ENCODE peak calls at places on chromosomes 7 and 10, in nine cellular contexts. R, M, Y, X, K, O, D, T and C are unnamed samples.

GRCh38 chr7:32115831-32116230 is 45.6 kb upstream of the PDE1C start:
- DNase-seq in R (no peak), M (no peak), Y (no peak), X (no peak), K (no peak), O (no peak), D (no peak), T (no peak), C (no peak)

GRCh38 chr7:2518101-2518500 is 1.5 kb upstream of the LFNG start:
- DNase-seq in R (no peak), M (no peak), Y (no peak), X (no peak), K (no peak), O (no peak), D (no peak), T (no peak), C (no peak)

GRCh38 chr7:22433710-22434460 is 66.1 kb downstream of the STEAP1B start:
- DNase-seq in R (no peak), M (peak), Y (no peak), X (peak), K (no peak), O (no peak), D (peak), T (peak), C (no peak)

GRCh38 chr10:100645609-100646008 is 99.8 kb upstream of the PAX2 start:
- DNase-seq in R (no peak), M (no peak), Y (no peak), X (no peak), K (no peak), O (no peak), D (no peak), T (no peak), C (no peak)

GRCh38 chr10:29804025-29804852 is 169.5 kb upstream of the SVIL start:
- DNase-seq in R (peak), M (peak), Y (peak), X (peak), K (peak), O (peak), D (no peak), T (peak), C (no peak)

GRCh38 chr7:149003018-149003417 is 25.3 kb downstream of the PDIA4 start:
- DNase-seq in R (no peak), M (no peak), Y (no peak), X (no peak), K (no peak), O (no peak), D (peak), T (no peak), C (no peak)

GRCh38 chr7:24956021-24956420 is 24.0 kb downstream of the OSBPL3 start:
- DNase-seq in R (no peak), M (no peak), Y (no peak), X (no peak), K (no peak), O (no peak), D (no peak), T (no peak), C (no peak)

GRCh38 chr7:25215694-25216335 is 12.5 kb downstream of the NPVF start:
- DNase-seq in R (no peak), M (no peak), Y (no peak), X (no peak), K (no peak), O (no peak), D (no peak), T (no peak), C (no peak)

GRCh38 chr7:32447218-32447617 is 43.0 kb downstream of the LSM5 start:
- DNase-seq in R (no peak), M (no peak), Y (no peak), X (no peak), K (no peak), O (no peak), D (no peak), T (no peak), C (peak)

GRCh38 chr7:110918949-110919548 is 171.9 kb upstream of the LRRN3 start:
- DNase-seq in R (no peak), M (no peak), Y (no peak), X (no peak), K (no peak), O (no peak), D (no peak), T (no peak), C (no peak)

DNA sequence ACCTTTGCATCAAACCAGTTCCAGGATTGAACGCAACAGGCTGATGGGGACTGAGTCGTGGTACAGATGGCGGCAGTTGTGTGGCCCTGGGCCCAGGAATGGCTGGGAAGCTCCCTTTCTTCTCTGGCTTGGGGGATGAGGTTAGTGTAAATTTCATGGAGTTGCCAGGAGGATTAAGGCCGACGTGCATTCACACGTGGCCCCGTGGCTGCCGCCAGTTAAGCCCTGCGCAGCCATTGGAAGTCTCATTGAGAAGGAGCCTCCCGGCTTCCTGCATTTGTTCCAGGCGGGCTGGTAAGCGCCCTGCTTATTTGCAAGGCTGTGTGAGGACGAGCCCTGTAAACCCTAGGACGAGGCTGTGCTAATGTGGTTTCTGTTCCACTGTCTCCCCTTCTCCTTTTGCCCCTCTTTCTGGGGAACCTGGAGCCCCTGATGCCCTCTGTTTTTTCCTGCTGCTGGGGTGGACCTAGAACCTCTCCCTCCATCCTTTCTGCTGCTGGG is 174.7 kb upstream of the TNRC18 start:
- DNase-seq in R (no peak), M (no peak), Y (no peak), X (peak), K (no peak), O (no peak), D (no peak), T (no peak), C (no peak)
- TF ChIP-seq POLR2AphosphoS5 in R (no peak), M (no peak), Y (no peak), X (no peak), K (no peak), O (no peak), D (no peak), T (no peak), C (no peak)

GRCh38 chr7:98357751-98358161 is 43.1 kb downstream of the BAIAP2L1 start:
- DNase-seq in R (no peak), M (peak), Y (no peak), X (peak), K (peak), O (no peak), D (peak), T (peak), C (no peak)
- H3K27ac ChIP-seq in R (no peak), M (peak), Y (no peak), X (no peak), K (peak), O (peak), D (no peak), T (peak), C (no peak)

DNA sequence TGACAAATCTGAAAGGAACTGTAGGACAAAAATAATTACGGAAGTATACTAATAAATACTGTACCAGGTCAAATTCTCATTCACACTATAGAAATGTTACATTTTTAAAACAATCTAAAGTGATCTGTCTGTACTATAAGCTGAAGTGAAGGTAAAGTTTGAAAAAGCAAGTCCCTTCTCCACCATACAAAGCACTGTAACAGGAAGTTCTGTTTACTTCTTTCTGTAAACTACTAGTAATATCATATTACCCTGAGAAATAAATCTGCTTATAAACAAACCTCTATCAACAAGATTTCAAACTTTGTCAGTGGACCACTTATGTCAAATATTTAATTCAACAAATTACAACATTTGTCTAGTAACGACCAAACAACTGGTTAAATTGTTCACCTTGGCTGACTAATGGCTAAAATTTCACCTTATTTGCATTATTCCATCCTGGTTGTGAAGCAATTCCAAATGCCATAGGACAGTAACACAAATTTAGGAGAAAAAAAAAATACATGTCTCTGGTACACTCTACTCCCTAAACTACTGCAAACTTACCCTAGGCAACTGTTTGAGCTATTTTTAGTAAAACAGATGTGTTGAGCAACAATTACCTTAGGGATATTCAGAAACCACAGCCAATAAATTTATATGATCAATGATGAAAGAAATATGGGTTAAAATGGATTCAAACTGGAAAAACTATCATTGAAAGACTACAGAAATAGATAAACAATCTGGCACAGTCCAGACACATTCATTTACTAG is 126.0 kb downstream of the NRBF2 start:
- DNase-seq in R (no peak), M (no peak), Y (no peak), X (no peak), K (no peak), O (no peak), D (no peak), T (no peak), C (no peak)
- H3K4me3 ChIP-seq in R (no peak), M (no peak), Y (no peak), X (no peak), K (no peak), O (no peak), D (peak), T (no peak), C (no peak)

GRCh38 chr10:113853577-113854018 is 284 bp downstream of the DCLRE1A start:
- DNase-seq in R (no peak), M (no peak), Y (no peak), X (no peak), K (no peak), O (no peak), D (no peak), T (no peak), C (no peak)
- TF ChIP-seq POLR2AphosphoS5 in R (no peak), M (no peak), Y (no peak), X (no peak), K (no peak), O (no peak), D (no peak), T (no peak), C (no peak)

GRCh38 chr7:137927386-137927785 is 74.5 kb downstream of the CREB3L2 start:
- DNase-seq in R (no peak), M (no peak), Y (no peak), X (no peak), K (no peak), O (no peak), D (no peak), T (no peak), C (no peak)

GRCh38 chr7:137928626-137929025 is 73.3 kb downstream of the CREB3L2 start:
- DNase-seq in R (no peak), M (no peak), Y (no peak), X (no peak), K (no peak), O (no peak), D (no peak), T (no peak), C (no peak)

GRCh38 chr7:137923380-137923779 is 76.6 kb upstream of the DGKI start:
- DNase-seq in R (no peak), M (no peak), Y (no peak), X (no peak), K (no peak), O (no peak), D (no peak), T (no peak), C (no peak)

GRCh38 chr7:137925091-137925490 is 76.8 kb downstream of the CREB3L2 start:
- DNase-seq in R (no peak), M (no peak), Y (no peak), X (no peak), K (no peak), O (no peak), D (no peak), T (no peak), C (no peak)

DNA sequence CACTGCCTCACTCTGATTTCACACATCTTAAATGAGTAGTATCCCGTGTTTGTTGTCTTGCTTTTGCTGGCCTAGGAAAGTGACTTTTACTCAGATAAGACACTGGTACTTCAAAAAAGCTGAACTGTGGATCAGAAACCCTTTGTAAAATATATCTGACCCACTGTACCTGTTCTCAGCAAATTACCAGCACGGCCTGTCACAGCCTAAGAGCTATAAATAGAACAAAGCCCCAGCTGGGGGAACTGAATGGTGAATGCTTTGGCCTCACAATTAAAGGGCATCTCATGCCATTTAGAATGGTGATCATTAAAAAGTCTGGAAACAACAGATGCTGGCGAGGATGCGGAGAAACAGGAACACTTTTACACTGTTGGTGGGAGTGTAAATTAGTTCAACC is 76.1 kb downstream of the CREB3L2 start:
- DNase-seq in R (no peak), M (no peak), Y (no peak), X (no peak), K (no peak), O (no peak), D (no peak), T (no peak), C (no peak)
- H3K27ac ChIP-seq in R (no peak), M (no peak), Y (no peak), X (no peak), K (no peak), O (no peak), D (no peak), T (no peak), C (no peak)